ENCODE peak calls at places on chromosomes 6 and 20, in six cellular contexts. One of them, this sample, is unnamed. For H3K4me1, the result is how much of the 10 kb centered on the place peaks cover.

GRCh38 chr6:42367353-42368011 is 84.2 kb downstream of the TRERF1 start:
- DNase-seq in transverse colon: peak
- DNase-seq in PC-9: no peak
- DNase-seq in CD4-positive, alpha-beta memory T cell: no peak
- DNase-seq in astrocyte: no peak
- DNase-seq in A549: no peak
- DNase-seq in this sample: no peak

GRCh38 chr20:8153281-8153908 is 21.3 kb downstream of the PLCB1 start:
- DNase-seq in CD4-positive, alpha-beta memory T cell: peak
- DNase-seq in astrocyte: no peak
- DNase-seq in A549: no peak
- DNase-seq in transverse colon: no peak
- DNase-seq in PC-9: no peak
- DNase-seq in this sample: peak

GRCh38 chr6:116579143-116579542 is 7.8 kb downstream of the RWDD1 start:
- DNase-seq in PC-9: no peak
- DNase-seq in astrocyte: no peak
- DNase-seq in transverse colon: no peak
- DNase-seq in A549: no peak
- DNase-seq in CD4-positive, alpha-beta memory T cell: no peak
- DNase-seq in this sample: peak

GRCh38 chr6:22320750-22321149 is 23.9 kb upstream of the PRL start:
- DNase-seq in transverse colon: no peak
- DNase-seq in astrocyte: peak
- DNase-seq in CD4-positive, alpha-beta memory T cell: no peak
- DNase-seq in A549: peak
- DNase-seq in PC-9: peak
- DNase-seq in this sample: no peak

GRCh38 chr6:144768676-144769599 is 483.8 kb downstream of the UTRN start:
- DNase-seq in astrocyte: no peak
- DNase-seq in PC-9: no peak
- DNase-seq in CD4-positive, alpha-beta memory T cell: no peak
- DNase-seq in A549: no peak
- DNase-seq in transverse colon: no peak
- DNase-seq in this sample: no peak

GRCh38 chr6:137155830-137156229 is 17.6 kb downstream of the IL22RA2 start:
- DNase-seq in astrocyte: peak
- DNase-seq in transverse colon: no peak
- DNase-seq in A549: no peak
- DNase-seq in CD4-positive, alpha-beta memory T cell: peak
- DNase-seq in PC-9: no peak
- DNase-seq in this sample: peak

GRCh38 chr6:52617087-52617486 is 40.2 kb upstream of the TRAM2 start:
- DNase-seq in transverse colon: no peak
- DNase-seq in CD4-positive, alpha-beta memory T cell: no peak
- DNase-seq in PC-9: no peak
- DNase-seq in astrocyte: no peak
- DNase-seq in A549: no peak
- DNase-seq in this sample: no peak

GRCh38 chr6:97774973-97775372 is 492.0 kb upstream of the MMS22L start:
- DNase-seq in transverse colon: no peak
- DNase-seq in astrocyte: no peak
- DNase-seq in CD4-positive, alpha-beta memory T cell: no peak
- DNase-seq in PC-9: no peak
- DNase-seq in A549: no peak
- DNase-seq in this sample: no peak

GRCh38 chr20:10225439-10226080 is 6.9 kb downstream of the SNAP25 start:
- DNase-seq in CD4-positive, alpha-beta memory T cell: no peak
- DNase-seq in PC-9: no peak
- DNase-seq in A549: peak
- DNase-seq in astrocyte: no peak
- DNase-seq in transverse colon: no peak
- DNase-seq in this sample: peak

GRCh38 chr6:34459899-34460593 is 5.8 kb upstream of the PACSIN1 start:
- DNase-seq in A549: peak
- DNase-seq in PC-9: no peak
- DNase-seq in astrocyte: peak
- DNase-seq in CD4-positive, alpha-beta memory T cell: peak
- DNase-seq in transverse colon: peak
- DNase-seq in this sample: peak

GRCh38 chr20:29876911-29877285 is 1380.6 kb upstream of the DEFB115 start:
- DNase-seq in astrocyte: no peak
- DNase-seq in PC-9: no peak
- DNase-seq in transverse colon: peak
- DNase-seq in A549: no peak
- DNase-seq in CD4-positive, alpha-beta memory T cell: no peak
- DNase-seq in this sample: no peak

GRCh38 chr6:69086689-69087088 is 451.6 kb downstream of the ADGRB3 start:
- DNase-seq in PC-9: no peak
- DNase-seq in transverse colon: no peak
- DNase-seq in astrocyte: peak
- DNase-seq in CD4-positive, alpha-beta memory T cell: no peak
- DNase-seq in A549: no peak
- DNase-seq in this sample: no peak

GRCh38 chr20:3209023-3209945 is at the start of gene ITPA:
- DNase-seq in CD4-positive, alpha-beta memory T cell: peak
- DNase-seq in transverse colon: peak
- DNase-seq in A549: peak
- DNase-seq in PC-9: peak
- DNase-seq in astrocyte: peak
- DNase-seq in this sample: peak

GRCh38 chr20:17622851-17623508 is 53.1 kb downstream of the DSTN start:
- DNase-seq in transverse colon: no peak
- DNase-seq in A549: no peak
- DNase-seq in PC-9: no peak
- DNase-seq in astrocyte: no peak
- DNase-seq in CD4-positive, alpha-beta memory T cell: no peak
- DNase-seq in this sample: no peak

GRCh38 chr6:130603391-130603790 is 223.8 kb upstream of the SMLR1 start:
- DNase-seq in PC-9: no peak
- DNase-seq in A549: no peak
- DNase-seq in astrocyte: no peak
- DNase-seq in CD4-positive, alpha-beta memory T cell: no peak
- DNase-seq in transverse colon: no peak
- DNase-seq in this sample: no peak

GRCh38 chr6:105431226-105431625 is 28.3 kb upstream of the PREP start:
- DNase-seq in astrocyte: no peak
- DNase-seq in PC-9: peak
- DNase-seq in CD4-positive, alpha-beta memory T cell: peak
- DNase-seq in A549: peak
- DNase-seq in transverse colon: no peak
- DNase-seq in this sample: peak

GRCh38 chr6:133893324-133893692 is 4.4 kb downstream of the TCF21 start:
- DNase-seq in CD4-positive, alpha-beta memory T cell: no peak
- DNase-seq in transverse colon: no peak
- DNase-seq in A549: no peak
- DNase-seq in astrocyte: no peak
- DNase-seq in PC-9: no peak
- DNase-seq in this sample: no peak

GRCh38 chr20:50153153-50153499 is 397 bp downstream of the PEDS1 start:
- DNase-seq in A549: no peak
- DNase-seq in astrocyte: no peak
- DNase-seq in CD4-positive, alpha-beta memory T cell: no peak
- DNase-seq in PC-9: no peak
- DNase-seq in transverse colon: peak
- DNase-seq in this sample: no peak

GRCh38 chr6:23111984-23112383 is 542.6 kb downstream of the HDGFL1 start:
- DNase-seq in astrocyte: peak
- DNase-seq in A549: no peak
- DNase-seq in CD4-positive, alpha-beta memory T cell: no peak
- DNase-seq in PC-9: no peak
- DNase-seq in transverse colon: no peak
- DNase-seq in this sample: no peak

GRCh38 chr6:72616406-72617015 is 5.4 kb upstream of the KCNQ5 start:
- DNase-seq in astrocyte: no peak
- DNase-seq in PC-9: no peak
- DNase-seq in CD4-positive, alpha-beta memory T cell: peak
- DNase-seq in transverse colon: no peak
- DNase-seq in A549: no peak
- DNase-seq in this sample: peak

GRCh38 chr6:121309768-121310473 is 24.4 kb downstream of the TBC1D32 start:
- DNase-seq in A549: no peak
- DNase-seq in PC-9: no peak
- DNase-seq in astrocyte: peak
- DNase-seq in CD4-positive, alpha-beta memory T cell: no peak
- DNase-seq in transverse colon: no peak
- DNase-seq in this sample: no peak

GRCh38 chr6:43090557-43090952 is 14.4 kb downstream of the PTK7 start:
- DNase-seq in CD4-positive, alpha-beta memory T cell: no peak
- DNase-seq in transverse colon: no peak
- DNase-seq in astrocyte: no peak
- DNase-seq in A549: no peak
- DNase-seq in PC-9: no peak
- DNase-seq in this sample: no peak

GRCh38 chr20:35306931-35307517 is 14.8 kb upstream of the FAM83C start:
- DNase-seq in CD4-positive, alpha-beta memory T cell: peak
- DNase-seq in A549: peak
- DNase-seq in transverse colon: peak
- DNase-seq in PC-9: peak
- DNase-seq in astrocyte: peak
- DNase-seq in this sample: peak

GRCh38 chr20:24879875-24880274 is 69.2 kb upstream of the CST7 start:
- DNase-seq in transverse colon: no peak
- DNase-seq in astrocyte: no peak
- DNase-seq in CD4-positive, alpha-beta memory T cell: no peak
- DNase-seq in PC-9: no peak
- DNase-seq in A549: no peak
- DNase-seq in this sample: no peak

GRCh38 chr6:154951400-154952200 is 43.5 kb upstream of the TIAM2 start:
- DNase-seq in A549: no peak
- DNase-seq in CD4-positive, alpha-beta memory T cell: peak
- DNase-seq in transverse colon: no peak
- DNase-seq in PC-9: peak
- DNase-seq in astrocyte: peak
- DNase-seq in this sample: no peak

GRCh38 chr20:24829649-24830370 is 119.3 kb upstream of the CST7 start:
- DNase-seq in CD4-positive, alpha-beta memory T cell: no peak
- DNase-seq in A549: no peak
- DNase-seq in astrocyte: no peak
- DNase-seq in transverse colon: no peak
- DNase-seq in PC-9: no peak
- DNase-seq in this sample: no peak

GRCh38 chr20:3730803-3731370 is 1.6 kb upstream of the HSPA12B start:
- DNase-seq in CD4-positive, alpha-beta memory T cell: no peak
- DNase-seq in PC-9: no peak
- DNase-seq in transverse colon: no peak
- DNase-seq in astrocyte: no peak
- DNase-seq in A549: no peak
- DNase-seq in this sample: no peak

GRCh38 chr6:8858854-8859257 is 423.5 kb upstream of the SLC35B3 start:
- DNase-seq in transverse colon: no peak
- DNase-seq in astrocyte: no peak
- DNase-seq in A549: no peak
- DNase-seq in PC-9: no peak
- DNase-seq in CD4-positive, alpha-beta memory T cell: no peak
- DNase-seq in this sample: peak

GRCh38 chr6:29506446-29507067 is 18.8 kb upstream of the MAS1L start:
- DNase-seq in astrocyte: no peak
- DNase-seq in CD4-positive, alpha-beta memory T cell: no peak
- DNase-seq in PC-9: no peak
- DNase-seq in transverse colon: no peak
- DNase-seq in A549: no peak
- DNase-seq in this sample: no peak

GRCh38 chr6:11852061-11852619 is 73.5 kb upstream of the ADTRP start:
- DNase-seq in CD4-positive, alpha-beta memory T cell: no peak
- DNase-seq in A549: no peak
- DNase-seq in astrocyte: no peak
- DNase-seq in PC-9: no peak
- DNase-seq in transverse colon: no peak
- DNase-seq in this sample: no peak
- H3K4me1 ChIP-seq in CD4-positive, alpha-beta memory T cell: under half
- H3K4me1 ChIP-seq in A549: under half
- H3K4me1 ChIP-seq in astrocyte: under half
- H3K4me1 ChIP-seq in PC-9: under half
- H3K4me1 ChIP-seq in transverse colon: under half
- H3K4me1 ChIP-seq in this sample: under half

GRCh38 chr6:31659649-31660223 is 842 bp downstream of the C6orf47 start:
- DNase-seq in A549: no peak
- DNase-seq in CD4-positive, alpha-beta memory T cell: peak
- DNase-seq in PC-9: peak
- DNase-seq in transverse colon: peak
- DNase-seq in astrocyte: peak
- DNase-seq in this sample: peak

GRCh38 chr6:31660224-31660997 is at the start of gene C6orf47:
- DNase-seq in CD4-positive, alpha-beta memory T cell: peak
- DNase-seq in astrocyte: peak
- DNase-seq in PC-9: peak
- DNase-seq in A549: peak
- DNase-seq in transverse colon: peak
- DNase-seq in this sample: peak

GRCh38 chr6:31657406-31658157 is 1.9 kb downstream of the APOM start:
- DNase-seq in PC-9: no peak
- DNase-seq in A549: no peak
- DNase-seq in astrocyte: no peak
- DNase-seq in transverse colon: no peak
- DNase-seq in CD4-positive, alpha-beta memory T cell: peak
- DNase-seq in this sample: no peak

GRCh38 chr6:31658158-31658688 is 2.4 kb downstream of the C6orf47 start:
- DNase-seq in transverse colon: no peak
- DNase-seq in PC-9: no peak
- DNase-seq in astrocyte: no peak
- DNase-seq in A549: no peak
- DNase-seq in CD4-positive, alpha-beta memory T cell: no peak
- DNase-seq in this sample: no peak

GRCh38 chr6:31658983-31659648 is 1.5 kb downstream of the C6orf47 start:
- DNase-seq in A549: no peak
- DNase-seq in transverse colon: no peak
- DNase-seq in PC-9: no peak
- DNase-seq in CD4-positive, alpha-beta memory T cell: no peak
- DNase-seq in astrocyte: no peak
- DNase-seq in this sample: no peak
- H3K4me3 ChIP-seq in A549: peak
- H3K4me3 ChIP-seq in transverse colon: peak
- H3K4me3 ChIP-seq in PC-9: peak
- H3K4me3 ChIP-seq in CD4-positive, alpha-beta memory T cell: peak
- H3K4me3 ChIP-seq in astrocyte: peak
- H3K4me3 ChIP-seq in this sample: peak

GRCh38 chr6:14880052-14880451 is 365.8 kb upstream of the JARID2 start:
- DNase-seq in CD4-positive, alpha-beta memory T cell: no peak
- DNase-seq in transverse colon: no peak
- DNase-seq in A549: no peak
- DNase-seq in PC-9: no peak
- DNase-seq in astrocyte: no peak
- DNase-seq in this sample: no peak
- H3K4me1 ChIP-seq in CD4-positive, alpha-beta memory T cell: under half
- H3K4me1 ChIP-seq in transverse colon: under half
- H3K4me1 ChIP-seq in A549: under half
- H3K4me1 ChIP-seq in PC-9: under half
- H3K4me1 ChIP-seq in astrocyte: under half
- H3K4me1 ChIP-seq in this sample: under half

DNA sequence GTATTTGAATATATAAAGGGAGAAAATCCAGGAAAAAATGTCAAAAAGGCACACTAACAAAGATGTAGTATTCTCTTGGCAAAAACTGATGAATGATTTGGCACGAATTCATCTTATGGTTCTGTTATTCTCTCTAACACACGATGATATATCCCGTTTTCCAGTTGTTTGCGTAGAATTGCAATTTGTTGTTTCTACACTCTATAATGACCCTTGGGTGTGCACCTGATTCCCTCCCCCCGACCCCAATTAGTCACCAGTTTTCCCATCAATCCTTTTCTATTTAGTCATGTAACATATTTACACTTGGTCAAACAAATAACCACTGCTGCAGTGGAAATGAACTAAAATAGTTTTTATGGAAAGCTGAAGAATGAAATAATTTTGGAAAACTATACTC is 1.5 kb upstream of the ARID1B start:
- DNase-seq in astrocyte: no peak
- DNase-seq in A549: no peak
- DNase-seq in PC-9: no peak
- DNase-seq in CD4-positive, alpha-beta memory T cell: no peak
- DNase-seq in transverse colon: no peak
- DNase-seq in this sample: no peak
- H3K4me3 ChIP-seq in astrocyte: no peak
- H3K4me3 ChIP-seq in A549: no peak
- H3K4me3 ChIP-seq in PC-9: peak
- H3K4me3 ChIP-seq in CD4-positive, alpha-beta memory T cell: no peak
- H3K4me3 ChIP-seq in transverse colon: no peak
- H3K4me3 ChIP-seq in this sample: no peak